ENCODE peak calls at places on chromosomes 6 and 20, in nine cellular contexts. One of them, this sample, is unnamed.

GRCh38 chr6:125753218-125753936 is 3.9 kb downstream of the HEY2 start:
- DNase-seq in transverse colon: no peak
- DNase-seq in mucosa of descending colon: no peak
- DNase-seq in uterus: no peak
- DNase-seq in foreskin fibroblast: no peak
- DNase-seq in osteocyte: no peak
- DNase-seq in natural killer cell: no peak
- DNase-seq in ascending aorta: no peak
- DNase-seq in cardiac muscle cell: peak
- DNase-seq in this sample: no peak

GRCh38 chr6:149079911-149080501 is 237.5 kb upstream of the TAB2 start:
- DNase-seq in cardiac muscle cell: peak
- DNase-seq in uterus: peak
- DNase-seq in ascending aorta: peak
- DNase-seq in natural killer cell: no peak
- DNase-seq in foreskin fibroblast: peak
- DNase-seq in transverse colon: no peak
- DNase-seq in osteocyte: no peak
- DNase-seq in mucosa of descending colon: no peak
- DNase-seq in this sample: no peak

GRCh38 chr6:41786451-41787218 is 859 bp upstream of the TOMM6 start:
- DNase-seq in osteocyte: peak
- DNase-seq in uterus: peak
- DNase-seq in mucosa of descending colon: peak
- DNase-seq in cardiac muscle cell: peak
- DNase-seq in natural killer cell: peak
- DNase-seq in ascending aorta: peak
- DNase-seq in foreskin fibroblast: peak
- DNase-seq in transverse colon: peak
- DNase-seq in this sample: peak

GRCh38 chr20:32050324-32050723 is 1.7 kb upstream of the HCK start:
- DNase-seq in mucosa of descending colon: no peak
- DNase-seq in ascending aorta: no peak
- DNase-seq in cardiac muscle cell: no peak
- DNase-seq in natural killer cell: no peak
- DNase-seq in osteocyte: no peak
- DNase-seq in foreskin fibroblast: no peak
- DNase-seq in uterus: no peak
- DNase-seq in transverse colon: no peak
- DNase-seq in this sample: no peak

GRCh38 chr6:113875470-113875869 is 18.3 kb downstream of the MARCKS start:
- DNase-seq in transverse colon: no peak
- DNase-seq in foreskin fibroblast: peak
- DNase-seq in uterus: no peak
- DNase-seq in ascending aorta: no peak
- DNase-seq in cardiac muscle cell: peak
- DNase-seq in mucosa of descending colon: no peak
- DNase-seq in natural killer cell: no peak
- DNase-seq in osteocyte: no peak
- DNase-seq in this sample: no peak

GRCh38 chr20:16479666-16480065 is 93.6 kb downstream of the KIF16B start:
- DNase-seq in transverse colon: no peak
- DNase-seq in uterus: no peak
- DNase-seq in foreskin fibroblast: peak
- DNase-seq in mucosa of descending colon: no peak
- DNase-seq in natural killer cell: no peak
- DNase-seq in cardiac muscle cell: no peak
- DNase-seq in osteocyte: no peak
- DNase-seq in ascending aorta: no peak
- DNase-seq in this sample: no peak

GRCh38 chr6:39280247-39280731 is 33.9 kb downstream of the KCNK17 start:
- DNase-seq in cardiac muscle cell: no peak
- DNase-seq in osteocyte: no peak
- DNase-seq in transverse colon: peak
- DNase-seq in natural killer cell: no peak
- DNase-seq in ascending aorta: no peak
- DNase-seq in foreskin fibroblast: peak
- DNase-seq in uterus: no peak
- DNase-seq in mucosa of descending colon: peak
- DNase-seq in this sample: no peak

GRCh38 chr6:28980797-28981390 is 24.2 kb downstream of the ZNF311 start:
- DNase-seq in cardiac muscle cell: peak
- DNase-seq in mucosa of descending colon: peak
- DNase-seq in uterus: peak
- DNase-seq in ascending aorta: peak
- DNase-seq in foreskin fibroblast: peak
- DNase-seq in osteocyte: no peak
- DNase-seq in natural killer cell: no peak
- DNase-seq in transverse colon: peak
- DNase-seq in this sample: peak

GRCh38 chr6:137496909-137497721 is 2.9 kb upstream of the OLIG3 start:
- DNase-seq in natural killer cell: no peak
- DNase-seq in mucosa of descending colon: no peak
- DNase-seq in foreskin fibroblast: no peak
- DNase-seq in ascending aorta: no peak
- DNase-seq in uterus: no peak
- DNase-seq in cardiac muscle cell: no peak
- DNase-seq in transverse colon: no peak
- DNase-seq in osteocyte: no peak
- DNase-seq in this sample: no peak

GRCh38 chr6:37512400-37512958 is 12.8 kb upstream of the CCDC167 start:
- DNase-seq in natural killer cell: no peak
- DNase-seq in foreskin fibroblast: no peak
- DNase-seq in ascending aorta: no peak
- DNase-seq in uterus: no peak
- DNase-seq in transverse colon: no peak
- DNase-seq in cardiac muscle cell: no peak
- DNase-seq in mucosa of descending colon: no peak
- DNase-seq in osteocyte: no peak
- DNase-seq in this sample: no peak

GRCh38 chr20:39268566-39268965 is 306.4 kb downstream of the DHX35 start:
- DNase-seq in cardiac muscle cell: no peak
- DNase-seq in osteocyte: no peak
- DNase-seq in transverse colon: no peak
- DNase-seq in uterus: no peak
- DNase-seq in ascending aorta: no peak
- DNase-seq in natural killer cell: no peak
- DNase-seq in mucosa of descending colon: no peak
- DNase-seq in foreskin fibroblast: no peak
- DNase-seq in this sample: no peak

GRCh38 chr6:73079978-73080377 is 145.3 kb downstream of the KHDC1L start:
- DNase-seq in natural killer cell: no peak
- DNase-seq in mucosa of descending colon: no peak
- DNase-seq in foreskin fibroblast: no peak
- DNase-seq in osteocyte: no peak
- DNase-seq in cardiac muscle cell: no peak
- DNase-seq in ascending aorta: no peak
- DNase-seq in transverse colon: no peak
- DNase-seq in uterus: no peak
- DNase-seq in this sample: no peak

GRCh38 chr6:73152556-73152955 is 72.7 kb downstream of the KHDC1L start:
- DNase-seq in natural killer cell: no peak
- DNase-seq in uterus: no peak
- DNase-seq in foreskin fibroblast: no peak
- DNase-seq in osteocyte: no peak
- DNase-seq in mucosa of descending colon: no peak
- DNase-seq in transverse colon: no peak
- DNase-seq in cardiac muscle cell: no peak
- DNase-seq in ascending aorta: no peak
- DNase-seq in this sample: no peak

GRCh38 chr6:125340946-125341345 is 39.2 kb upstream of the HDDC2 start:
- DNase-seq in ascending aorta: no peak
- DNase-seq in uterus: no peak
- DNase-seq in foreskin fibroblast: no peak
- DNase-seq in mucosa of descending colon: no peak
- DNase-seq in cardiac muscle cell: no peak
- DNase-seq in natural killer cell: no peak
- DNase-seq in transverse colon: no peak
- DNase-seq in osteocyte: no peak
- DNase-seq in this sample: no peak

GRCh38 chr6:167851349-167851952 is 24.7 kb downstream of the AFDN start:
- DNase-seq in mucosa of descending colon: no peak
- DNase-seq in transverse colon: no peak
- DNase-seq in osteocyte: no peak
- DNase-seq in uterus: no peak
- DNase-seq in foreskin fibroblast: no peak
- DNase-seq in ascending aorta: no peak
- DNase-seq in cardiac muscle cell: no peak
- DNase-seq in natural killer cell: no peak
- DNase-seq in this sample: no peak

GRCh38 chr6:167849846-167850459 is 23.2 kb downstream of the AFDN start:
- DNase-seq in osteocyte: no peak
- DNase-seq in mucosa of descending colon: no peak
- DNase-seq in ascending aorta: no peak
- DNase-seq in transverse colon: no peak
- DNase-seq in uterus: no peak
- DNase-seq in foreskin fibroblast: no peak
- DNase-seq in natural killer cell: no peak
- DNase-seq in cardiac muscle cell: peak
- DNase-seq in this sample: no peak

GRCh38 chr6:167848783-167849182 is 22.1 kb downstream of the AFDN start:
- DNase-seq in osteocyte: no peak
- DNase-seq in transverse colon: no peak
- DNase-seq in foreskin fibroblast: no peak
- DNase-seq in ascending aorta: no peak
- DNase-seq in cardiac muscle cell: no peak
- DNase-seq in natural killer cell: no peak
- DNase-seq in uterus: no peak
- DNase-seq in mucosa of descending colon: no peak
- DNase-seq in this sample: no peak

GRCh38 chr6:167847936-167848335 is 21.2 kb downstream of the AFDN start:
- DNase-seq in transverse colon: no peak
- DNase-seq in foreskin fibroblast: no peak
- DNase-seq in natural killer cell: no peak
- DNase-seq in uterus: no peak
- DNase-seq in cardiac muscle cell: no peak
- DNase-seq in mucosa of descending colon: no peak
- DNase-seq in ascending aorta: no peak
- DNase-seq in osteocyte: no peak
- DNase-seq in this sample: no peak

GRCh38 chr6:167850792-167851191 is 24.1 kb downstream of the AFDN start:
- DNase-seq in cardiac muscle cell: no peak
- DNase-seq in osteocyte: no peak
- DNase-seq in transverse colon: no peak
- DNase-seq in ascending aorta: no peak
- DNase-seq in natural killer cell: no peak
- DNase-seq in foreskin fibroblast: no peak
- DNase-seq in uterus: no peak
- DNase-seq in mucosa of descending colon: no peak
- DNase-seq in this sample: no peak
- TF ChIP-seq CTCF in cardiac muscle cell: no peak
- TF ChIP-seq CTCF in osteocyte: no peak
- TF ChIP-seq CTCF in transverse colon: no peak
- TF ChIP-seq CTCF in ascending aorta: no peak
- TF ChIP-seq CTCF in natural killer cell: no peak
- TF ChIP-seq CTCF in foreskin fibroblast: no peak
- TF ChIP-seq CTCF in uterus: no peak
- TF ChIP-seq CTCF in mucosa of descending colon: no peak
- TF ChIP-seq CTCF in this sample: no peak

DNA sequence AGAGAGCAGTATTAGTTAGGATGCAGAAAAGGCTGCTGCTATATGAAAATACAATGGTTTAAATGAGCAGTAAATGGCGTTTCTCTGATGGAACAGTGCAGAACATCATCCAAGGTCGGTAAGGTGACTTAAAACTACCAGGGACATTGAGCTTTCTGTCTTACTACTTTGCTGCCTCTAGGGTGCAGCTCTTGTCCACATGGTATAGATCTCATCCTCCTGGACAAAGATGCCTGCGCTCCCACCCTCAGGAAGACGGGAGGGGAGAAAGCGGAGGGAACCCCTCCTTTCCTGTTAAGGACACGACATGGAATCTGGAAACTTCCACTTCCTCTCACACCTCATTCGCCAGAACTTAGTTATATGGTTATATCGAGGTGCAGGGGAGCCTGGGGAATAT is 224.4 kb upstream of the TSHZ2 start:
- DNase-seq in mucosa of descending colon: no peak
- DNase-seq in transverse colon: no peak
- DNase-seq in natural killer cell: no peak
- DNase-seq in foreskin fibroblast: no peak
- DNase-seq in uterus: no peak
- DNase-seq in osteocyte: no peak
- DNase-seq in ascending aorta: no peak
- DNase-seq in cardiac muscle cell: peak
- DNase-seq in this sample: peak
- TF ChIP-seq CTCF in mucosa of descending colon: no peak
- TF ChIP-seq CTCF in transverse colon: no peak
- TF ChIP-seq CTCF in natural killer cell: no peak
- TF ChIP-seq CTCF in foreskin fibroblast: no peak
- TF ChIP-seq CTCF in uterus: no peak
- TF ChIP-seq CTCF in osteocyte: no peak
- TF ChIP-seq CTCF in ascending aorta: no peak
- TF ChIP-seq CTCF in cardiac muscle cell: peak
- TF ChIP-seq CTCF in this sample: no peak

GRCh38 chr6:5998741-5999687 is 7.7 kb downstream of the NRN1 start:
- DNase-seq in transverse colon: no peak
- DNase-seq in cardiac muscle cell: no peak
- DNase-seq in osteocyte: no peak
- DNase-seq in ascending aorta: no peak
- DNase-seq in foreskin fibroblast: no peak
- DNase-seq in uterus: no peak
- DNase-seq in mucosa of descending colon: no peak
- DNase-seq in natural killer cell: no peak
- DNase-seq in this sample: peak
- TF ChIP-seq CTCF in transverse colon: no peak
- TF ChIP-seq CTCF in cardiac muscle cell: no peak
- TF ChIP-seq CTCF in osteocyte: peak
- TF ChIP-seq CTCF in ascending aorta: no peak
- TF ChIP-seq CTCF in foreskin fibroblast: no peak
- TF ChIP-seq CTCF in uterus: no peak
- TF ChIP-seq CTCF in mucosa of descending colon: no peak
- TF ChIP-seq CTCF in natural killer cell: no peak
- TF ChIP-seq CTCF in this sample: no peak

DNA sequence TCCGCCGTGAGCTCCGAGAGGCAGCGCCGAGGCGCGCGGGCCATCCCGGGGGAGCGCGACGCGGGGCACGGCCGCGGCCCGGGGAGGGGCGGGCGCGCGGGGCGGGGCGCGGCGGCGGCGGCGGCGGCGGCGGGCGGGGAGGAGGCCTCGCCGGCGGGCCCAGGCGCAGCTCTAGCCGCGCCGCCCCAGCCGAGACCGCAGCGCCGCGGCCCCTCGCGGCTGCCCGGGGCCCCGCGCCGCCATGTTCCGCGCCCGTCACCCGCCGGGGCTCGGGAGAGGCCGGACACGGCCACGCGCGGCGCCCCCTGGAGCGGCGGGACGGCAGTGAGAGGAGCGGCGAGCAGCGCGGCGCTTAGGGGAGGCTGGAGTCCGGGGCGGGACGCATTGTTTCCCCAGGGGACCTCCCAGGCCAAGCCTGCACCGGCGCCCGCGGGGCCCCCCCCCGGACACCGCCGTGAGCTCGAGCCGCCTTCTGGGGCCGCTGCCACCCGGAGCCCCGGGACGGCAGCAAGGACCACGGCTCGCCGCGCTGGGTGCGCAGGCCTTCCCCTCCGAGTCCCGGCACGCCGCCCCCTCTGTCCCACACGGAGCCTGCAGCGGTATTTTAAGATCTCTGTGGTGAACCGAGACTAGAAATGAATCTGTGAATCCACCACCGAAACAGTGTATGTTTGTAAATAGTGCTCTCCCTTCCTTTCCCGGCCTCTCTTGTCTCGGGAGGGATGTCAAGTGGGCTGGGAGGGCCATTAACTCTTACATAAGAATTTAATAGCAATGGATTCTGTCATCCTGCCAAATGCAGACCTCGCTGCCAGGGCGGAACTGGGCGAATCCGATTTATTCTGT is at the start of gene KIF13A:
- DNase-seq in natural killer cell: peak
- DNase-seq in uterus: peak
- DNase-seq in cardiac muscle cell: peak
- DNase-seq in ascending aorta: peak
- DNase-seq in transverse colon: peak
- DNase-seq in osteocyte: peak
- DNase-seq in mucosa of descending colon: peak
- DNase-seq in foreskin fibroblast: peak
- DNase-seq in this sample: peak
- TF ChIP-seq CTCF in natural killer cell: peak
- TF ChIP-seq CTCF in uterus: peak
- TF ChIP-seq CTCF in cardiac muscle cell: no peak
- TF ChIP-seq CTCF in ascending aorta: peak
- TF ChIP-seq CTCF in transverse colon: peak
- TF ChIP-seq CTCF in osteocyte: peak
- TF ChIP-seq CTCF in mucosa of descending colon: no peak
- TF ChIP-seq CTCF in foreskin fibroblast: no peak
- TF ChIP-seq CTCF in this sample: no peak

This sample was measured in endothelial cell.